ENCODE peak calls at places on chromosome 19, in ten cellular contexts. One of them, this sample, is unnamed.

GRCh38 chr19:49017666-49018351 is 918 bp upstream of the LHB start:
- DNase-seq in GM19239: peak
- DNase-seq in NCI-H510A treated with DMSO at 0.1 percent for 48 hours: peak
- DNase-seq in T-helper 2 cell: peak
- DNase-seq in stimulated activated CD8-positive, alpha-beta memory T cell treated with anti-CD3 and anti-CD28 coated beads, Interleukin-4, amount 100 ng/mL, for 4 hours: no peak
- DNase-seq in cerebellar nuclear complex: no peak
- DNase-seq in amniotic stem cell: peak
- DNase-seq in uterus: no peak
- DNase-seq in GM13976: peak
- DNase-seq in nucleus accumbens: no peak
- DNase-seq in this sample: peak

GRCh38 chr19:50333235-50333736 is 4.1 kb upstream of the KCNC3 start:
- DNase-seq in GM19239: peak
- DNase-seq in NCI-H510A treated with DMSO at 0.1 percent for 48 hours: peak
- DNase-seq in T-helper 2 cell: peak
- DNase-seq in stimulated activated CD8-positive, alpha-beta memory T cell treated with anti-CD3 and anti-CD28 coated beads, Interleukin-4, amount 100 ng/mL, for 4 hours: peak
- DNase-seq in cerebellar nuclear complex: peak
- DNase-seq in amniotic stem cell: peak
- DNase-seq in uterus: peak
- DNase-seq in GM13976: peak
- DNase-seq in nucleus accumbens: peak
- DNase-seq in this sample: peak

GRCh38 chr19:53538378-53539109 is 599 bp downstream of the ZNF331 start:
- DNase-seq in GM19239: no peak
- DNase-seq in NCI-H510A treated with DMSO at 0.1 percent for 48 hours: no peak
- DNase-seq in T-helper 2 cell: no peak
- DNase-seq in stimulated activated CD8-positive, alpha-beta memory T cell treated with anti-CD3 and anti-CD28 coated beads, Interleukin-4, amount 100 ng/mL, for 4 hours: no peak
- DNase-seq in cerebellar nuclear complex: no peak
- DNase-seq in amniotic stem cell: no peak
- DNase-seq in uterus: no peak
- DNase-seq in GM13976: no peak
- DNase-seq in nucleus accumbens: no peak
- DNase-seq in this sample: no peak

GRCh38 chr19:9148687-9149086 is 8.5 kb downstream of the ZNF317 start:
- DNase-seq in GM19239: no peak
- DNase-seq in NCI-H510A treated with DMSO at 0.1 percent for 48 hours: no peak
- DNase-seq in T-helper 2 cell: no peak
- DNase-seq in stimulated activated CD8-positive, alpha-beta memory T cell treated with anti-CD3 and anti-CD28 coated beads, Interleukin-4, amount 100 ng/mL, for 4 hours: no peak
- DNase-seq in cerebellar nuclear complex: no peak
- DNase-seq in amniotic stem cell: no peak
- DNase-seq in uterus: no peak
- DNase-seq in GM13976: no peak
- DNase-seq in nucleus accumbens: no peak
- DNase-seq in this sample: no peak

GRCh38 chr19:16327911-16328823 is 3.5 kb downstream of the KLF2 start:
- DNase-seq in GM19239: no peak
- DNase-seq in NCI-H510A treated with DMSO at 0.1 percent for 48 hours: no peak
- DNase-seq in T-helper 2 cell: peak
- DNase-seq in stimulated activated CD8-positive, alpha-beta memory T cell treated with anti-CD3 and anti-CD28 coated beads, Interleukin-4, amount 100 ng/mL, for 4 hours: no peak
- DNase-seq in cerebellar nuclear complex: no peak
- DNase-seq in amniotic stem cell: no peak
- DNase-seq in uterus: peak
- DNase-seq in GM13976: peak
- DNase-seq in nucleus accumbens: no peak
- DNase-seq in this sample: peak

GRCh38 chr19:30744741-30745475 is 372.7 kb downstream of the ZNF536 start:
- DNase-seq in GM19239: no peak
- DNase-seq in NCI-H510A treated with DMSO at 0.1 percent for 48 hours: no peak
- DNase-seq in T-helper 2 cell: no peak
- DNase-seq in stimulated activated CD8-positive, alpha-beta memory T cell treated with anti-CD3 and anti-CD28 coated beads, Interleukin-4, amount 100 ng/mL, for 4 hours: no peak
- DNase-seq in cerebellar nuclear complex: no peak
- DNase-seq in amniotic stem cell: no peak
- DNase-seq in uterus: no peak
- DNase-seq in GM13976: no peak
- DNase-seq in nucleus accumbens: no peak
- DNase-seq in this sample: no peak

GRCh38 chr19:1651061-1651547 is 1.3 kb downstream of the TCF3 start:
- DNase-seq in GM19239: no peak
- DNase-seq in NCI-H510A treated with DMSO at 0.1 percent for 48 hours: no peak
- DNase-seq in T-helper 2 cell: peak
- DNase-seq in stimulated activated CD8-positive, alpha-beta memory T cell treated with anti-CD3 and anti-CD28 coated beads, Interleukin-4, amount 100 ng/mL, for 4 hours: no peak
- DNase-seq in cerebellar nuclear complex: no peak
- DNase-seq in amniotic stem cell: no peak
- DNase-seq in uterus: no peak
- DNase-seq in GM13976: peak
- DNase-seq in nucleus accumbens: no peak
- DNase-seq in this sample: peak

GRCh38 chr19:868458-869244 is 9.2 kb downstream of the CFD start:
- DNase-seq in GM19239: no peak
- DNase-seq in NCI-H510A treated with DMSO at 0.1 percent for 48 hours: no peak
- DNase-seq in T-helper 2 cell: no peak
- DNase-seq in stimulated activated CD8-positive, alpha-beta memory T cell treated with anti-CD3 and anti-CD28 coated beads, Interleukin-4, amount 100 ng/mL, for 4 hours: no peak
- DNase-seq in cerebellar nuclear complex: no peak
- DNase-seq in amniotic stem cell: no peak
- DNase-seq in uterus: no peak
- DNase-seq in GM13976: no peak
- DNase-seq in nucleus accumbens: no peak
- DNase-seq in this sample: no peak

GRCh38 chr19:55284405-55285058 is 735 bp downstream of the BRSK1 start:
- DNase-seq in GM19239: no peak
- DNase-seq in NCI-H510A treated with DMSO at 0.1 percent for 48 hours: no peak
- DNase-seq in T-helper 2 cell: no peak
- DNase-seq in stimulated activated CD8-positive, alpha-beta memory T cell treated with anti-CD3 and anti-CD28 coated beads, Interleukin-4, amount 100 ng/mL, for 4 hours: no peak
- DNase-seq in cerebellar nuclear complex: no peak
- DNase-seq in amniotic stem cell: no peak
- DNase-seq in uterus: no peak
- DNase-seq in GM13976: no peak
- DNase-seq in nucleus accumbens: no peak
- DNase-seq in this sample: no peak

GRCh38 chr19:18349524-18350128 is 9.2 kb downstream of the PGPEP1 start:
- DNase-seq in GM19239: peak
- DNase-seq in NCI-H510A treated with DMSO at 0.1 percent for 48 hours: peak
- DNase-seq in T-helper 2 cell: no peak
- DNase-seq in stimulated activated CD8-positive, alpha-beta memory T cell treated with anti-CD3 and anti-CD28 coated beads, Interleukin-4, amount 100 ng/mL, for 4 hours: no peak
- DNase-seq in cerebellar nuclear complex: no peak
- DNase-seq in amniotic stem cell: peak
- DNase-seq in uterus: peak
- DNase-seq in GM13976: peak
- DNase-seq in nucleus accumbens: no peak
- DNase-seq in this sample: peak

GRCh38 chr19:33134571-33135041 is 2.7 kb downstream of the WDR88 start:
- DNase-seq in GM19239: no peak
- DNase-seq in NCI-H510A treated with DMSO at 0.1 percent for 48 hours: no peak
- DNase-seq in T-helper 2 cell: no peak
- DNase-seq in stimulated activated CD8-positive, alpha-beta memory T cell treated with anti-CD3 and anti-CD28 coated beads, Interleukin-4, amount 100 ng/mL, for 4 hours: peak
- DNase-seq in cerebellar nuclear complex: no peak
- DNase-seq in amniotic stem cell: no peak
- DNase-seq in uterus: no peak
- DNase-seq in GM13976: peak
- DNase-seq in nucleus accumbens: no peak
- DNase-seq in this sample: peak

GRCh38 chr19:30442715-30443114 is 70.5 kb downstream of the ZNF536 start:
- DNase-seq in GM19239: no peak
- DNase-seq in NCI-H510A treated with DMSO at 0.1 percent for 48 hours: no peak
- DNase-seq in T-helper 2 cell: no peak
- DNase-seq in stimulated activated CD8-positive, alpha-beta memory T cell treated with anti-CD3 and anti-CD28 coated beads, Interleukin-4, amount 100 ng/mL, for 4 hours: no peak
- DNase-seq in cerebellar nuclear complex: no peak
- DNase-seq in amniotic stem cell: no peak
- DNase-seq in uterus: no peak
- DNase-seq in GM13976: no peak
- DNase-seq in nucleus accumbens: no peak
- DNase-seq in this sample: no peak

GRCh38 chr19:58304255-58304654 is 922 bp upstream of the ERVK3-1 start:
- DNase-seq in GM19239: no peak
- DNase-seq in NCI-H510A treated with DMSO at 0.1 percent for 48 hours: no peak
- DNase-seq in T-helper 2 cell: no peak
- DNase-seq in stimulated activated CD8-positive, alpha-beta memory T cell treated with anti-CD3 and anti-CD28 coated beads, Interleukin-4, amount 100 ng/mL, for 4 hours: no peak
- DNase-seq in cerebellar nuclear complex: no peak
- DNase-seq in amniotic stem cell: no peak
- DNase-seq in uterus: no peak
- DNase-seq in GM13976: no peak
- DNase-seq in nucleus accumbens: no peak
- DNase-seq in this sample: no peak

GRCh38 chr19:49327878-49328544 is 3.0 kb upstream of the SLC6A16 start:
- DNase-seq in GM19239: no peak
- DNase-seq in NCI-H510A treated with DMSO at 0.1 percent for 48 hours: no peak
- DNase-seq in T-helper 2 cell: no peak
- DNase-seq in stimulated activated CD8-positive, alpha-beta memory T cell treated with anti-CD3 and anti-CD28 coated beads, Interleukin-4, amount 100 ng/mL, for 4 hours: no peak
- DNase-seq in cerebellar nuclear complex: no peak
- DNase-seq in amniotic stem cell: no peak
- DNase-seq in uterus: no peak
- DNase-seq in GM13976: peak
- DNase-seq in nucleus accumbens: no peak
- DNase-seq in this sample: peak